ENCODE peak calls at places on chromosomes 4 and X, in ten cellular contexts. One of them, this sample, is unnamed.

GRCh38 chr4:7655549-7656243 is 221.0 kb upstream of the PSAPL1 start:
- DNase-seq in left lung: no peak
- DNase-seq in cardiac fibroblast: no peak
- DNase-seq in stimulated activated CD8-positive, alpha-beta memory T cell treated with anti-CD3 and anti-CD28 coated beads, Interleukin-4, amount 100 ng/mL, for 24 hours: no peak
- DNase-seq in fibroblast of lung: peak; percentile 38
- DNase-seq in glutamatergic neuron: peak; percentile 18
- DNase-seq in effector CD8-positive, alpha-beta T cell: no peak
- DNase-seq in brain microvascular endothelial cell: no peak
- DNase-seq in left cardiac atrium: no peak
- DNase-seq in germinal center: no peak
- DNase-seq in this sample: no peak

GRCh38 chrX:47802589-47802988 is 34.1 kb upstream of the ZNF81 start:
- DNase-seq in fibroblast of lung: no peak
- DNase-seq in left cardiac atrium: no peak
- DNase-seq in effector CD8-positive, alpha-beta T cell: no peak
- DNase-seq in germinal center: no peak
- DNase-seq in left lung: no peak
- DNase-seq in glutamatergic neuron: no peak
- DNase-seq in cardiac fibroblast: peak; percentile 35
- DNase-seq in brain microvascular endothelial cell: no peak
- DNase-seq in stimulated activated CD8-positive, alpha-beta memory T cell treated with anti-CD3 and anti-CD28 coated beads, Interleukin-4, amount 100 ng/mL, for 24 hours: no peak
- DNase-seq in this sample: no peak

GRCh38 chr4:1654216-1654945 is 29.7 kb downstream of the FAM53A start:
- DNase-seq in stimulated activated CD8-positive, alpha-beta memory T cell treated with anti-CD3 and anti-CD28 coated beads, Interleukin-4, amount 100 ng/mL, for 24 hours: no peak
- DNase-seq in germinal center: no peak
- DNase-seq in glutamatergic neuron: no peak
- DNase-seq in cardiac fibroblast: no peak
- DNase-seq in left lung: no peak
- DNase-seq in fibroblast of lung: no peak
- DNase-seq in left cardiac atrium: no peak
- DNase-seq in effector CD8-positive, alpha-beta T cell: no peak
- DNase-seq in brain microvascular endothelial cell: no peak
- DNase-seq in this sample: no peak

GRCh38 chrX:83260288-83260687 is 247.8 kb upstream of the POU3F4 start:
- DNase-seq in germinal center: no peak
- DNase-seq in left lung: no peak
- DNase-seq in fibroblast of lung: no peak
- DNase-seq in brain microvascular endothelial cell: no peak
- DNase-seq in effector CD8-positive, alpha-beta T cell: no peak
- DNase-seq in cardiac fibroblast: no peak
- DNase-seq in glutamatergic neuron: no peak
- DNase-seq in left cardiac atrium: no peak
- DNase-seq in stimulated activated CD8-positive, alpha-beta memory T cell treated with anti-CD3 and anti-CD28 coated beads, Interleukin-4, amount 100 ng/mL, for 24 hours: no peak
- DNase-seq in this sample: no peak

GRCh38 chr4:134518574-134519217 is 317.1 kb upstream of the PABPC4L start:
- DNase-seq in brain microvascular endothelial cell: no peak
- DNase-seq in effector CD8-positive, alpha-beta T cell: no peak
- DNase-seq in left cardiac atrium: no peak
- DNase-seq in fibroblast of lung: no peak
- DNase-seq in stimulated activated CD8-positive, alpha-beta memory T cell treated with anti-CD3 and anti-CD28 coated beads, Interleukin-4, amount 100 ng/mL, for 24 hours: no peak
- DNase-seq in cardiac fibroblast: no peak
- DNase-seq in germinal center: no peak
- DNase-seq in left lung: no peak
- DNase-seq in glutamatergic neuron: no peak
- DNase-seq in this sample: no peak

GRCh38 chr4:185470503-185471195 is 884 bp downstream of the CCDC110 start:
- DNase-seq in stimulated activated CD8-positive, alpha-beta memory T cell treated with anti-CD3 and anti-CD28 coated beads, Interleukin-4, amount 100 ng/mL, for 24 hours: no peak
- DNase-seq in germinal center: peak; percentile 35
- DNase-seq in fibroblast of lung: peak; percentile 10
- DNase-seq in glutamatergic neuron: peak; percentile 28
- DNase-seq in effector CD8-positive, alpha-beta T cell: peak; percentile 53
- DNase-seq in left lung: peak; percentile 67
- DNase-seq in brain microvascular endothelial cell: peak; percentile 4
- DNase-seq in left cardiac atrium: peak; percentile 66
- DNase-seq in cardiac fibroblast: peak; percentile 29
- DNase-seq in this sample: peak; percentile 62

GRCh38 chr4:123121241-123121907 is 199.0 kb upstream of the NUDT6 start:
- DNase-seq in left cardiac atrium: no peak
- DNase-seq in cardiac fibroblast: peak; percentile 73
- DNase-seq in glutamatergic neuron: no peak
- DNase-seq in fibroblast of lung: peak; percentile 40
- DNase-seq in stimulated activated CD8-positive, alpha-beta memory T cell treated with anti-CD3 and anti-CD28 coated beads, Interleukin-4, amount 100 ng/mL, for 24 hours: no peak
- DNase-seq in effector CD8-positive, alpha-beta T cell: no peak
- DNase-seq in germinal center: no peak
- DNase-seq in left lung: no peak
- DNase-seq in brain microvascular endothelial cell: peak; percentile 64
- DNase-seq in this sample: no peak

GRCh38 chr4:124206779-124207605 is 505.5 kb downstream of the ANKRD50 start:
- DNase-seq in stimulated activated CD8-positive, alpha-beta memory T cell treated with anti-CD3 and anti-CD28 coated beads, Interleukin-4, amount 100 ng/mL, for 24 hours: no peak
- DNase-seq in cardiac fibroblast: peak; percentile 87
- DNase-seq in germinal center: no peak
- DNase-seq in glutamatergic neuron: no peak
- DNase-seq in brain microvascular endothelial cell: peak; percentile 57
- DNase-seq in fibroblast of lung: peak; percentile 83
- DNase-seq in left lung: no peak
- DNase-seq in left cardiac atrium: no peak
- DNase-seq in effector CD8-positive, alpha-beta T cell: no peak
- DNase-seq in this sample: no peak

GRCh38 chr4:384311-385010 is 46.8 kb downstream of the ZNF141 start:
- DNase-seq in left cardiac atrium: no peak
- DNase-seq in brain microvascular endothelial cell: no peak
- DNase-seq in effector CD8-positive, alpha-beta T cell: no peak
- DNase-seq in fibroblast of lung: no peak
- DNase-seq in glutamatergic neuron: no peak
- DNase-seq in germinal center: peak; percentile 49
- DNase-seq in left lung: no peak
- DNase-seq in stimulated activated CD8-positive, alpha-beta memory T cell treated with anti-CD3 and anti-CD28 coated beads, Interleukin-4, amount 100 ng/mL, for 24 hours: no peak
- DNase-seq in cardiac fibroblast: no peak
- DNase-seq in this sample: no peak

GRCh38 chr4:153137677-153138630 is 66.3 kb upstream of the TRIM2 start:
- DNase-seq in cardiac fibroblast: no peak
- DNase-seq in stimulated activated CD8-positive, alpha-beta memory T cell treated with anti-CD3 and anti-CD28 coated beads, Interleukin-4, amount 100 ng/mL, for 24 hours: no peak
- DNase-seq in fibroblast of lung: no peak
- DNase-seq in left cardiac atrium: no peak
- DNase-seq in glutamatergic neuron: peak; percentile 25
- DNase-seq in effector CD8-positive, alpha-beta T cell: no peak
- DNase-seq in brain microvascular endothelial cell: no peak
- DNase-seq in germinal center: no peak
- DNase-seq in left lung: no peak
- DNase-seq in this sample: no peak